ENCODE peak calls at places on chromosomes 13 and 19, in seven cellular contexts. I is effector memory CD4-positive, alpha-beta T cell; N is tibial artery; B is heart left ventricle; X is uterus; W is AG04449; E is fibroblast of lung. J is an unnamed sample.

GRCh38 chr13:86870388-86870966 is 800.7 kb upstream of the SLITRK5 start:
- DNase-seq in I (no peak), N (no peak), B (no peak), X (no peak), W (no peak), E (peak; percentile 49), J (no peak)

GRCh38 chr19:33302175-33302973 is at the start of gene CEBPA:
- DNase-seq in I (peak; percentile 21), N (peak; percentile 81), B (peak; percentile 74), X (peak; percentile 78), W (no peak), E (peak; percentile 77), J (peak; percentile 54)

GRCh38 chr19:1644070-1644469 is 8.3 kb downstream of the TCF3 start:
- DNase-seq in I (no peak), N (no peak), B (no peak), X (no peak), W (no peak), E (no peak), J (no peak)

GRCh38 chr19:18847516-18848463 is 16.0 kb downstream of the UPF1 start:
- DNase-seq in I (no peak), N (no peak), B (no peak), X (peak; percentile 72), W (no peak), E (peak; percentile 54), J (no peak)

GRCh38 chr13:53250272-53250875 is 221.8 kb downstream of the OLFM4 start:
- DNase-seq in I (no peak), N (no peak), B (peak; percentile 13), X (no peak), W (peak; percentile 34), E (peak; percentile 78), J (peak; percentile 21)

GRCh38 chr19:18259848-18260247 is 14.4 kb downstream of the IQCN start:
- DNase-seq in I (no peak), N (no peak), B (no peak), X (no peak), W (no peak), E (no peak), J (no peak)

GRCh38 chr19:10995926-10996600 is 35.2 kb downstream of the SMARCA4 start:
- DNase-seq in I (no peak), N (no peak), B (no peak), X (no peak), W (no peak), E (no peak), J (no peak)

GRCh38 chr13:36818483-36819063 is 449 bp upstream of the RFXAP start:
- DNase-seq in I (no peak), N (no peak), B (no peak), X (no peak), W (no peak), E (peak; percentile 4), J (no peak)

GRCh38 chr13:109812375-109812774 is 26.0 kb upstream of the IRS2 start:
- DNase-seq in I (no peak), N (no peak), B (no peak), X (no peak), W (no peak), E (peak; percentile 23), J (no peak)

GRCh38 chr19:18208098-18208951 is 4.5 kb upstream of the RAB3A start:
- DNase-seq in I (no peak), N (no peak), B (no peak), X (peak; percentile 40), W (no peak), E (peak; percentile 89), J (peak; percentile 32)

GRCh38 chr19:7871280-7871529 is 3.0 kb downstream of the PRR36 start:
- DNase-seq in I (no peak), N (no peak), B (no peak), X (no peak), W (no peak), E (no peak), J (no peak)

GRCh38 chr19:45213031-45213430 is 32.2 kb downstream of the EXOC3L2 start:
- DNase-seq in I (no peak), N (no peak), B (no peak), X (no peak), W (no peak), E (no peak), J (no peak)

GRCh38 chr19:8302734-8303133 is 5.4 kb downstream of the CD320 start:
- DNase-seq in I (no peak), N (peak; percentile 17), B (no peak), X (no peak), W (no peak), E (no peak), J (no peak)

DNA sequence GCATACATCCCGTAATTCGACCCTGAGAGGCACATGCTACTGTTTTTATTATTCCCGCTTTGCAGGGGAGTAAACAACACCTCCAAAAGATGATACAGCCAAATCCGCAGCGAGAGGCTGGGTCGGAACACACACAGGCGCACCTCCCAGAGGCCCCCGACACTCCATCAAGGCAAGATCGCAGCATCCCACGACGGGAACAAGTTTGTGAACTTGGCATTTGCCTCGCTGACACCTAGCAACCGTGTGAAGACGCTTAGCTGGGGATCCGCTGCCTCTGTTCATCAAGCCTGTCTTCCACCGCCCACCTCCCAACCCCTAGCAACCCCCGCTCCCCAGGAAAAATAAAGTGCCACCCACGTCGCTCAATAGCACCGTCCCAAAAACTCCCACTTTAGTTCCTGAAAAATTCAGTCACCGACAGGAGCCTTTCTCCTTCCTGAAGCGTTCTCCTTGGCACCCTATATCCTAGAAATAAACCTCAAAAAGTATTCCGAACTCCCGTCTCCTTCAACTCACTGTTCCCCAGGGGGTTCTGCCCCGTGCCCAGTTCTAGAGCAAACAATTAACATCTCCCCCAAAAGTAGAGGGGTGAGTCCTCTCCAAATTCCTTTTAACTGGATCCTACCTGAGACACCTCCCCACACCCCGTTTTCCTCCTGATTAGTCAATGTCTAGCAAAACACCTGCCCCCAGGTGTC is 1.7 kb downstream of the GNG7 start:
- DNase-seq in I (no peak), N (no peak), B (no peak), X (no peak), W (no peak), E (no peak), J (no peak)
- H3K4me3 ChIP-seq in I (no peak overlapping the region), N (no peak overlapping the region), B (no peak overlapping the region), X (no peak overlapping the region), W (no peak overlapping the region), E (no peak overlapping the region), J (no peak overlapping the region)

DNA sequence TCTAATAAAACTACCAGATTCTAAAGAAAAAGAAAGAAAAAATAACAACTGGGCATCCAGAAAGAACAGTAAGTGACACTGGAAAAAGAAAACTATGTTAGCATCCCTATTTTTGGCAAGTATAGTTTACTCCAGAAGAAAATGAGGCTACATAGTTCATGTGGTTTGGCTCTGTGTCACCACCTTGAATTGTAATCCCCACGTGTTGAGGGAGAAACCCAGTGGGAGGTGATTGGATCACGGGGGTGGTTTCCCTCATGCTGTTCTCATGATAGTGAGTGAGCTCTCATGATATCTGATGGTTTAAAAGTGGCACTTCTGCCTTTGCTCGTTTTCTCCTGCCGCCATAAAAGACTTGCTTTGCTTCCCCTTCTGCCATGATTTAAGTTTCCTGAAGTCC is 76.9 kb downstream of the ITGBL1 start:
- DNase-seq in I (no peak), N (peak; percentile 81), B (no peak), X (no peak), W (peak; percentile 75), E (peak; percentile 77), J (no peak)
- H3K4me3 ChIP-seq in I (no peak overlapping the region), N (peak overlapping the region; percentile 17), B (no peak overlapping the region), X (no peak overlapping the region), W (no peak overlapping the region), E (no peak overlapping the region), J (no peak overlapping the region)

DNA sequence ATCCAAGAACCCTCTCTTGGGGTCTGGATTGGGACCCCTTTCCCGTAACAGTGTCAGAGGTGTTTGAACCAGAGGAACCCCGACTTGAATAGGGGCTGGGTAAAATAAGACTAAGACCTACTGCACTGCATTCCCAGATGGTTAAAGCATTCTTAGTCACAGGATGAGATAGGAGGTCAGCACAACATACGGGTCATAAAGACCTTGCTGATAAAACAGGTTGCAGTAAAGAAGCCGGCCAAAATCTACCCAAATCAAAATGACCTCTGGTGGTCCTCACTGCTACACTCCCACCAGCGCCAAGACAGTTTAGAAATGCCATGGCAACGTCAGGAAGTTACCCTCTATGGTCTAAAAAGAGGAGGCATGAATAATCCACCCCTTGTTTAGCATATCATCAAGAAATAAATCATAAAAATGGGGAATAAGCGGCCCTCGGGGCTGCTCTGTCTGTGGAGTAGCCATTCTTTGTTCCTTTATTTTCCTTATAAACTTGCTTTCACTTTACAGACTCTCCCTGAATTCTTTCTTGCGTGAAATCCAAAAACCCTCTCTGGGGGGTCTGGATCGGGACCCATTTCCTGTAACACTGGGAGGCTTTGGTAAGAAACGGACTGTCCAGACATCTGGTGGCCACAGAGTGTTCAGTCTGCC is 4.4 kb upstream of the SIN3B start:
- DNase-seq in I (no peak), N (no peak), B (no peak), X (peak; percentile 56), W (no peak), E (no peak), J (no peak)
- H3K4me3 ChIP-seq in I (no peak overlapping the region), N (peak overlapping the region; percentile 42), B (peak overlapping the region; percentile 51), X (peak overlapping the region; percentile 34), W (peak overlapping the region; percentile 55), E (peak overlapping the region; percentile 14), J (no peak overlapping the region)

DNA sequence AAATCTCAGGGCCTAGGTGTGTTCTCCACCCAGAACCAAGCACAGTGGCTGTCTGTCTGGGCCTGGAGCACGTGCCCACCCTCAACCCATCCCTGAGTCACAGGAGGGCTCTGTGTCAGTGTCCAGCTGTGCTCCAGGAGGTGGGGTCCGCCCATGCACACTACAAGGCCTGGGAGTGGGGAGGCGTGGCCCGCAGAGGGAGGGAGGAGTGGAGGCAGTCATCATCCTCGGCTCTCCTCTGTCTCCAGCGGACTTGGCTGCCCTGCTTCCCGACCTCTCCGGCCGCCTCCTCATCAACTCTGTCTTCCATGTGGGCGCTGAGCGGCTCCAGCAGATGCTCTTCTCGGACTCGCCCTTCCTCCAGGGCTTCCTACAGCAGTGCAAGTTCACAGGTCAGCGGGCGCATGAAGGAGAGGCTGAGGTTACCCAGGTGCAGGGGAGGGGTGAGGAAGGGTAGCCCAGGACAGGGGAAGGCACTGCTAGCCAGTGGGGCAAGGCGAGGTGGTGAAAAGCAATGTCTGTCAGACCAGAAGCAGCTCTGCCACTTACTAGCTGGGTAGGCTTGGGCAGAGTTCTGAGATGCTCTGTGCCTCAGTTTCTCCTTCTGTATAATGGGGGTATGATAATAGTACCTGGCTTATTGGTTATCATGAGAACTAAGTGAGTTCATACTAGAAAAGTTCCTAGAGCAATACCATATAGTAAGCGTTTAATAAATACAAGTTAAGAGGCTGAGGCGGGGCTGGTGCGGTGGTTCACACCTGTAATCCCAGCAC is 14.5 kb upstream of the SCN1B start:
- DNase-seq in I (no peak), N (no peak), B (no peak), X (no peak), W (no peak), E (peak; percentile 49), J (no peak)
- H3K4me3 ChIP-seq in I (no peak overlapping the region), N (no peak overlapping the region), B (no peak overlapping the region), X (no peak overlapping the region), W (no peak overlapping the region), E (no peak overlapping the region), J (peak overlapping the region; percentile 26)

DNA sequence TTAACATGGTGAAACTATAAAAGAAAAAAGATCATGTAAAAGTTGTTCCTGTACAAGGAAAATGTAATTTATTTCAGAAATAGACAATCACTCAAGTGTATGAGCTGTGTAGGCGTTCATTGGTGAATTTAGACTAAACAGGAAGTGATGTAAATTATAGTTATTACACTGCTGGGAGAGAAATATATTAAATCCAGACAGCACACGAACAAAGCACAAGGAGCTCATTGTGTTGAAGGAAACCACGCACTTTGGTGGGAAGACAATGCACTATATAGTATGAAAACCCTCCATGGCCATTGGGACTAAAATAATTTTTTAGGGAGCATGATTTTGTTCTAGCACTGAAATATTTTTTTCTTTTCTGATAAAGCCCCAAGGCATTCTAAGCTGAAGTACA is 450.5 kb downstream of the KLF12 start:
- DNase-seq in I (no peak), N (no peak), B (no peak), X (no peak), W (no peak), E (no peak), J (no peak)
- H3K4me3 ChIP-seq in I (no peak overlapping the region), N (no peak overlapping the region), B (no peak overlapping the region), X (no peak overlapping the region), W (no peak overlapping the region), E (no peak overlapping the region), J (no peak overlapping the region)

GRCh38 chr19:35902870-35903475 is 644 bp downstream of the HCST start:
- DNase-seq in I (no peak), N (no peak), B (no peak), X (no peak), W (no peak), E (no peak), J (no peak)
- H3K4me3 ChIP-seq in I (peak overlapping the region; percentile 85), N (peak overlapping the region; percentile 15), B (peak overlapping the region; percentile 8), X (no peak overlapping the region), W (peak overlapping the region; percentile 27), E (no peak overlapping the region), J (peak overlapping the region; percentile 81)